ENCODE peak calls at places on chromosome 19, in four cellular contexts. A, Y, M and T are unnamed samples.
A peak's percentile ranks its signal among the peaks of the same experiment; 100 is the strongest.

GRCh38 chr19:23802290-23802689 is 43.6 kb upstream of the ZNF681 start:
- DNase-seq in A (no peak), Y (no peak), M (no peak), T (no peak)

GRCh38 chr19:44988896-44989563 is 12.2 kb upstream of the RELB start:
- DNase-seq in A (peak; percentile 80), Y (peak; percentile 23), M (no peak), T (peak; percentile 93)

GRCh38 chr19:33246729-33247440 is 21.2 kb upstream of the SLC7A10 start:
- DNase-seq in A (no peak), Y (no peak), M (no peak), T (no peak)

GRCh38 chr19:42023121-42023942 is 29.3 kb upstream of the ATP1A3 start:
- DNase-seq in A (peak; percentile 70), Y (no peak), M (no peak), T (no peak)

GRCh38 chr19:2036424-2036823 is 14.6 kb downstream of the MKNK2 start:
- DNase-seq in A (no peak), Y (no peak), M (no peak), T (no peak)

GRCh38 chr19:7529610-7530490 is 5.7 kb upstream of the PNPLA6 start:
- DNase-seq in A (no peak), Y (no peak), M (no peak), T (no peak)

GRCh38 chr19:4472174-4472974 is at the start of gene HDGFL2:
- DNase-seq in A (no peak), Y (no peak), M (no peak), T (peak; percentile 99)

GRCh38 chr19:55536951-55537740 is at the start of gene SBK2:
- DNase-seq in A (peak; percentile 54), Y (no peak), M (no peak), T (no peak)

GRCh38 chr19:1862424-1863307 is 713 bp downstream of the KLF16 start:
- DNase-seq in A (peak; percentile 78), Y (peak; percentile 75), M (no peak), T (peak; percentile 71)

GRCh38 chr19:52941941-52942370 is 18.7 kb upstream of the ZNF888 start:
- DNase-seq in A (no peak), Y (peak; percentile 48), M (no peak), T (no peak)

GRCh38 chr19:12800873-12801465 is 631 bp downstream of the PRDX2 start:
- DNase-seq in A (peak; percentile 40), Y (no peak), M (no peak), T (no peak)

GRCh38 chr19:45595814-45596213 is 6.2 kb downstream of the GPR4 start:
- DNase-seq in A (no peak), Y (no peak), M (no peak), T (no peak)

GRCh38 chr19:57348136-57348535 is 2.9 kb upstream of the ZNF304 start:
- DNase-seq in A (no peak), Y (no peak), M (no peak), T (no peak)

GRCh38 chr19:40229484-40229883 is 3.0 kb upstream of the CCNP start:
- DNase-seq in A (no peak), Y (no peak), M (no peak), T (no peak)

GRCh38 chr19:8525401-8525684 is 11.4 kb upstream of the ZNF414 start:
- DNase-seq in A (no peak), Y (no peak), M (no peak), T (no peak)

GRCh38 chr19:40523322-40524047 is 53.2 kb upstream of the SHKBP1 start:
- DNase-seq in A (peak; percentile 77), Y (peak; percentile 33), M (no peak), T (peak; percentile 53)

GRCh38 chr19:12828494-12828893 is 5.9 kb downstream of the RTBDN start:
- DNase-seq in A (peak; percentile 62), Y (no peak), M (no peak), T (no peak)

DNA sequence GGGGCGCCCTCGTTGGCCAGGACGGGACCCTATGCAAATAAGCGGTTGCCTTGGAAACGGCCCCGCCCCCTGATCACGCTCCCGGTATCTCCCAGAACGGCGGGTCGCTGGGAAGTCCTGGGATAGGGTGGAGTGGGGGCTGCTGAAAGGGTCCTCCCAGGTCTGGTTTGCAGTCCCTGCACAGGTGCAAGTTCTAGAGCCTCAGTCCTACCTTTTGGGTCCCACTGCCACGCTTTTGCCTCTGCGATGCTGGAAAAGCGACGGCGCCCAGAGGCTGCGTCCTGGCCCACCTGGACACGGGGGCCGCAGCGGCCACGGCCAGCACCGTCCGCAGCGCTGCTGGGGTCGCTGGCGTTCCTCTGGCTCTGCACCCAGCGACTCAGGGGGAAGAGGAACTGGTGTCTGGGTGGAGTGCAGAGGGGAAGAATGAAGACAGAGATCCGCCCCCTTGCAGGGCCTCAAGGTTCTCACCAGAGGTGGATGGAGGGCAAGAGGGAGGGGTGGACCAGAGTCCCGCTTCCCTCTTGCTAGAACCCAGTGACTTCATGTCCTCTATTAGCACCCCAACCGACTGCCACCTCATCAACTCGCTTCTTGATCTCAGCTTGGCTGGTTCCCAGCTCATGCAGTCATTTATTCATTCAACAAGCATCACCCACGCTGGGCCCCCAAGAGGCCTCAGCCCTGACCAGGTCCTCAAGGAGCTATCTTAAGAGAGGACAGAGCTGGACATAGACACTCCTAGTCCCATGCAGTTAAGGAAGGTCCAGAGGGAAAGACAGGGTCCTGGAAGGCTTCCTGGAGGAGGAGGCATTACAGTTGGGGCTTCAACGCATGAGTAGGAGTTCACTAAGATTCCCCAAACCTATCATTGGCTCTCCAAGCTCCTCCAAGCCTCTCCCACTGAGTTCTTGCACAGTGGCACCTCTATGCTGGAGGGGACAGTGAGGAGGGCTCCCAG is at the start of gene LRRC25:
- DNase-seq in A (peak; percentile 53), Y (peak; percentile 95), M (no peak), T (no peak)
- TF ChIP-seq SPI1 in A (peak; percentile 79), Y (peak; percentile 93), M (peak; percentile 76), T (peak; percentile 84)

DNA sequence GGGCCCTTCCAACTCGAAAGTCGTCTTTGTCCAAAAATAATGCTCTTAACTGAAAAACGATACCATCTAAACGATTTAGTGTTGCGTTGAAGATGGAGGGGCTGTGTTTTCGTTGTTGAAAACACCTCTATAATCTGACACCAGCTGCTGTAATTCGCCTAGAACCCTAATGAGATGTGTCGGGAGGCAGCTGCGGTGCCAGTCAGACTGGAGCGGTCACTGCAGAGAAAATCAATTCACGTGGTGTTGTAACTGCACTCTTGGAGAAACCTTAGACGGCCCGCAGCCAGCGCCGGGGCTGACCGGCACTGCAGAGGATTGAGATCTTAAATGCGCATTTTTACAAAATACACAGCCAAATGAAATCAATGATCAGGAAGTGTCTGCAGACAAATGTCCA is 339.1 kb downstream of the ZNF536 start:
- DNase-seq in A (no peak), Y (no peak), M (no peak), T (no peak)
- TF ChIP-seq SPI1 in A (no peak), Y (no peak), M (no peak), T (no peak)

GRCh38 chr19:38218204-38218603 is 5.8 kb downstream of the DPF1 start:
- DNase-seq in A (no peak), Y (no peak), M (no peak), T (no peak)
- TF ChIP-seq SPI1 in A (no peak), Y (no peak), M (no peak), T (no peak)

GRCh38 chr19:14715841-14716240 is 26.0 kb downstream of the ZNF333 start:
- DNase-seq in A (no peak), Y (no peak), M (no peak), T (no peak)

GRCh38 chr19:14719162-14719561 is 29.3 kb downstream of the ZNF333 start:
- DNase-seq in A (no peak), Y (no peak), M (no peak), T (no peak)

GRCh38 chr19:14722127-14722526 is 32.3 kb downstream of the ZNF333 start:
- DNase-seq in A (no peak), Y (no peak), M (no peak), T (no peak)

DNA sequence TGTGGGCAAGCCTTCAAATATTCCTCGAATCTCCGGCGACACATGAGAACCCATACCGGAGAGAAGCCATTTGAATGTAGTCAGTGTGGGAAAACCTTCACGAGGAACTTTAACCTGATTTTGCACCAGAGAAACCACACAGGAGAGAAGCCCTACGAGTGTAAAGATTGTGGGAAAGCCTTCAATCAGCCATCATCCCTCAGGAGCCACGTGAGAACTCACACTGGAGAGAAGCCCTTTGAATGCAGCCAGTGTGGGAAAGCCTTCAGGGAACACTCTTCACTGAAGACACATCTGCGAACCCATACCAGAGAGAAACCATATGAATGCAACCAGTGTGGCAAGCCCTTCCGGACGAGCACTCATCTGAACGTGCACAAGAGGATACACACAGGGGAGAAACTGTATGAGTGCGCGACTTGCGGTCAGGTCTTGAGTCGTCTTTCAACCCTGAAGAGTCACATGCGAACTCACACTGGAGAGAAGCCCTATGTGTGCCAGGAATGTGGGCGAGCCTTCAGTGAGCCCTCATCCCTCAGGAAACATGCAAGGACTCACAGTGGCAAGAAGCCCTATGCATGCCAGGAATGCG is 28.8 kb downstream of the ZNF333 start:
- DNase-seq in A (no peak), Y (no peak), M (no peak), T (no peak)
- TF ChIP-seq SPI1 in A (no peak), Y (no peak), M (no peak), T (no peak)

DNA sequence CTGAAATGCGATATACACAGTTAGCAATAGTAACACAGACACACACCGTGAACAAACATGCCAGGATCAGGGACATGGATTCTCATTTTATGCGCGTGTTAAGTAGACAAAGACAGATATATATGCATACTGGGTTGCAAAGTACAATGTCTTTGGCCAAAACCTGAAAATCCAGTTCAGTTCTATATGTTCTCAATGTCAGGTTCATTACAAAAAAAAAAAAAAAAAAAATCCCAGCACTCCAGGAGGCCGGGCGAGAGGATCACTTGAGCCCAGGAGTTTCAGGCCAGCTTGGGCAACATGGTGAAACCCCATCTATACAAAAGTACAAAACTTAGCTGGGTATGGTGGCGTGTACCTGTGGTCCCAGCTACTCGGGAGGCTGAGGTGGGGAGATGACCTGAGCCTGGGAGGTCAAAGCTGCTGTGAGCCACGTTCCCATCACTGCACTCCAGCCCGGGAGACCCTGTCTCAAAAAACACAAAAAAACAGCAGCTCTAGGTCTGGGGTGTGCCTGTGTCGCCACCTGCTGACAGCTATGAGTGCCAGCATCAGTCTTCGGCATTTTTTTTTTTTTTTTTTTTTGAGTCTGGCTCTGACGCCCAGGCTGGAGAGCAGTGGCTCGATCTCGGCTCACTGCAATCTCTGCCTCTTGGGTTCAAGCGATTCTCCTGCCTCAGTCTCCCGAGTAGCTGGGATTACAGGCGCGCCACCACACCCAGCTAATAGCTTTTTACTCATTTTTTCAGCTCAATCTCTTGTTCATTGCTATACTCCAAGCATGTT is 10.3 kb downstream of the AP2S1 start:
- DNase-seq in A (peak; percentile 68), Y (no peak), M (no peak), T (peak; percentile 54)
- TF ChIP-seq SPI1 in A (no peak), Y (no peak), M (no peak), T (no peak)

DNA sequence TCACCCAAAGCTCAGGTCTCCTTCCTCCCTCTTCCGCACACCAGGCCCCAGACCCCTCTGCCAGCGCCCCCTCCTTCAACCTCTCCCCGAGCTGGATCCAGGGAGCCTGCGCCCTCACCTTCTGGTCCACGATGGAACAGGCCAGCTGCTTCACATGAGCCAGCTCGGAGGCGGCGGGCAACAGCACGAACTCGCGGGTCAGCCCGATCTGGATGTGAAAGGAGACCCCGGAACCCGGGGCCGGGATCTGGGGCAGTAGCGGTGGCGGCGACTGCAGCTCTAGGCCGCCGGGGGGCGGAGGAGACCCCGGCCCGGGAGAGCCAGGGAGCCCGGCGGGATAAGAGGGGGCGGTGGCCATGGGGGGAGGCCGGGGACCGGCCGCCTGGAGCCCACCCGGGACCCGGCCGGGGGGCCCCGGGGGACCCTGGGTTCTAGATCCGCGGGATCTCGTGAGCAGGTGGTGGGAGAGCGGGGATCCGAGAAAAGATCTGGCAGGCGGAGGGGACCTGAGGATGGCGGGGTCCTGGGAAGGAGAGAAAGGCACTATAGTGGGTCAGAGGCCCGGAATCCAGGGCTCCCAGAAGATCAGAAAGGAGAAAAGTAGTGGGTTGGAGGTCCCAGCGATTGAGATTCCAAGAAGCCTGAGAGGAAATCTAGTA is 772 bp downstream of the PRKD2 start:
- DNase-seq in A (peak; percentile 44), Y (no peak), M (no peak), T (no peak)
- TF ChIP-seq SPI1 in A (no peak), Y (no peak), M (no peak), T (no peak)